ENCODE peak calls at places on chromosomes 1 and 21, in ten cellular contexts. W, B, S, Z, N, L, J, I, Q and A are unnamed samples.

GRCh38 chr21:25560151-25560783 is 47.0 kb downstream of the MRPL39 start:
- DNase-seq in Z (no peak), S (peak; percentile 46), B (no peak), L (no peak), W (no peak), N (no peak), Q (no peak), J (no peak), I (no peak), A (no peak)

GRCh38 chr1:210400043-210400840 is 71.5 kb downstream of the HHAT start:
- DNase-seq in B (no peak), I (peak; percentile 77), S (peak; percentile 73), W (peak; percentile 58), Q (peak; percentile 53), N (peak; percentile 26), J (peak; percentile 71), Z (peak; percentile 75), L (peak; percentile 78), A (peak; percentile 58)

GRCh38 chr1:171664976-171665375 is 12.5 kb upstream of the MYOC start:
- DNase-seq in S (no peak), N (no peak), Z (no peak), I (peak; percentile 14), B (no peak), J (no peak), W (no peak), Q (peak; percentile 29), L (no peak), A (no peak)

GRCh38 chr1:33319949-33320618 is 814 bp downstream of the A3GALT2 start:
- DNase-seq in W (no peak), Q (no peak), L (no peak), S (no peak), B (no peak), I (no peak), J (no peak), Z (no peak), N (no peak), A (no peak)

GRCh38 chr1:91026320-91026719 is 4.5 kb upstream of the ZNF644 start:
- DNase-seq in W (no peak), S (peak; percentile 52), B (no peak), Z (no peak), L (no peak), J (no peak), N (no peak), Q (no peak), I (no peak), A (no peak)

GRCh38 chr1:61142726-61143500 is 60.6 kb downstream of the NFIA start:
- DNase-seq in N (no peak), S (no peak), Z (no peak), L (no peak), Q (peak; percentile 86), B (no peak), W (no peak), J (no peak), I (peak; percentile 65), A (no peak)

GRCh38 chr1:55981015-55981635 is 598.2 kb downstream of the PLPP3 start:
- DNase-seq in J (no peak), N (no peak), S (no peak), L (no peak), I (peak; percentile 16), Z (no peak), B (no peak), W (no peak), Q (no peak), A (no peak)

GRCh38 chr1:17710889-17711576 is 44.1 kb upstream of the ACTL8 start:
- DNase-seq in Q (no peak), B (no peak), L (no peak), I (no peak), N (no peak), W (no peak), Z (no peak), J (no peak), S (no peak), A (no peak)

GRCh38 chr1:8517579-8518489 is 199.9 kb downstream of the SLC45A1 start:
- DNase-seq in N (no peak), Q (no peak), W (no peak), J (no peak), B (no peak), L (no peak), I (peak; percentile 47), Z (peak; percentile 66), S (no peak), A (no peak)

GRCh38 chr1:234670936-234671628 is 61.1 kb upstream of the IRF2BP2 start:
- DNase-seq in N (no peak), J (no peak), W (no peak), S (peak; percentile 44), Z (no peak), I (no peak), Q (peak; percentile 60), B (no peak), L (no peak), A (no peak)

GRCh38 chr1:229452956-229453801 is 19.3 kb upstream of the ACTA1 start:
- DNase-seq in N (no peak), Q (peak; percentile 50), J (peak; percentile 63), S (peak; percentile 14), L (no peak), W (no peak), B (no peak), I (peak; percentile 42), Z (no peak), A (no peak)
- TF ChIP-seq CTCF in N (no peak), Q (peak; percentile 51), J (peak; percentile 73), S (peak; percentile 20), L (peak; percentile 58), W (no peak), B (peak; percentile 28), I (peak; percentile 51), Z (peak; percentile 66), A (no peak)

DNA sequence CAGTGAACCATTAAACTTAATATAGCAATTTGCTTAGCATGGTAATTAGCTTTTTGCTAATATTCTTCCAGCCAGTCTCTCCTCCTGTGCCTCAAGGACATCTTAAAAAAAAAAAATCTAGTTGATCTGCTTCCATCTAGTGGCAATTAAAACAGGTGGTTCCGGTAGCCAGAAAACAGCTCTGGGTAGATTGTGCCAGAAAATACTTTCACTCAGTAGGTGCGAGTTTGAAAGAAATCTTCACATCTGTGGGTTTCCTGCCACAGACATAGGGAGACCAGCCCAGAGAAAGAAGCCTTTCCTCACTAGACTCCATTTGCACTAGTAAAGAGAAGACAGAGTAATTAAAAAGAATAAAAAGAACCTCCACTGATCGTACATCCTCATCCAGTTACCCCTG is 17.1 kb downstream of the SELL start:
- DNase-seq in Q (no peak), W (no peak), S (peak; percentile 76), L (no peak), J (no peak), Z (no peak), B (no peak), N (no peak), I (no peak), A (no peak)
- TF ChIP-seq CTCF in Q (no peak), W (no peak), S (peak; percentile 6), L (no peak), J (no peak), Z (no peak), B (no peak), N (no peak), I (no peak), A (no peak)

GRCh38 chr1:65528104-65528503 is 107.6 kb downstream of the LEPR start:
- DNase-seq in Z (no peak), I (no peak), S (no peak), N (no peak), Q (no peak), B (no peak), J (no peak), W (no peak), L (no peak), A (no peak)
- TF ChIP-seq CTCF in Z (peak; percentile 6), I (peak; percentile 25), S (no peak), N (no peak), Q (peak; percentile 5), B (no peak), J (no peak), W (no peak), L (peak; percentile 25), A (peak; percentile 61)

DNA sequence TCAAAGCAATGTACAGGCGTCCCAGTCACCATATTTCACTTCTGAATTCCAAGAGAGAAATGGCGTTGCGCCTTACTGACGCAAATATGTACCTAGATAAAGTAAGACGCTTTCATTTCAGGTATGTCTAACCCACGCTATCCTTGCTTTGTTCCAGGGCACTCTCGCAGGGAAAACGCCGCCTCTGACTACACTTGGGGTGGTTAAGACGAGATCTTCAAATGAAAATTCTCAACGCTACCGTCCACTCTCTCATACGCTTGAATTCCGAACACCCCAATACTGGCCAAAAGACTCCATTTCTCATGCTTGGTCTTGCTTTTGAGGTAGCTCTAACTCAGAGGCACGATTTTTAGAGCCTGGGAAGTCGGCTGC is 736 bp upstream of the ZMPSTE24 start:
- DNase-seq in I (no peak), W (peak; percentile 34), Q (peak; percentile 61), N (peak; percentile 28), L (no peak), B (no peak), Z (no peak), J (no peak), S (no peak), A (no peak)
- TF ChIP-seq CTCF in I (no peak), W (no peak), Q (no peak), N (no peak), L (no peak), B (no peak), Z (no peak), J (no peak), S (no peak), A (no peak)

GRCh38 chr1:82019512-82019911 is 218.8 kb downstream of the ADGRL2 start:
- DNase-seq in W (no peak), B (no peak), Z (no peak), I (no peak), L (no peak), Q (no peak), S (no peak), N (no peak), J (no peak), A (no peak)

GRCh38 chr1:82007804-82008203 is 207.1 kb downstream of the ADGRL2 start:
- DNase-seq in W (no peak), Z (no peak), S (no peak), L (no peak), I (no peak), N (no peak), B (no peak), Q (no peak), J (no peak), A (no peak)

GRCh38 chr1:82018319-82018718 is 217.6 kb downstream of the ADGRL2 start:
- DNase-seq in Q (no peak), N (no peak), L (no peak), J (no peak), I (no peak), S (no peak), W (no peak), Z (no peak), B (no peak), A (no peak)

GRCh38 chr1:82015444-82015843 is 214.7 kb downstream of the ADGRL2 start:
- DNase-seq in B (no peak), Z (no peak), I (no peak), Q (no peak), J (no peak), W (no peak), S (peak; percentile 1), L (no peak), N (no peak), A (no peak)

DNA sequence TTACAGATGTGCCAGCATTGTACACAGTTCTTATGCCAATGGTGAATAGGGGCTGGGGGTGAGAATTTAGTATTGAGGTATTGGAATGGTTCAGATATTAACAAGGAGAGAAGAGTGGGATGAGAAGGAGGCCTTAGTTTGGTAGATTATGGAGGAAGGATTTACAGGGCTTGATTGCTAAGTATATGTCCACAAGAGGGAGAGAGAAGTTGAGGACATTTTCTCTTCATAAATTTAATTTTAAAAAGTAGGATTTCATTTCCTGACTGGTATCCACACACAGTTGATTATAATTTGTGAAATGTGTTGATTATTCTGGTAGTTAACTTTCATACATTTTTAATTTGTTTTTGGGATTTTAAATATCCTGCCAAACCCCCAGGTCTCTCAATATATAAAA is 213.0 kb downstream of the ADGRL2 start:
- DNase-seq in Z (no peak), N (no peak), B (no peak), J (no peak), W (no peak), Q (no peak), S (no peak), I (no peak), L (no peak), A (no peak)
- TF ChIP-seq CTCF in Z (no peak), N (no peak), B (no peak), J (no peak), W (no peak), Q (no peak), S (no peak), I (peak; percentile 7), L (no peak), A (no peak)